ENCODE peak calls at places on chromosomes 2 and 18, in nine cellular contexts. T is body of pancreas, Z is spleen, D is ovary, G is HepG2, R is A549, N is heart left ventricle, W is prostate gland, O is sigmoid colon. Y is an unnamed sample.

GRCh38 chr2:36477744-36478143 is 120.2 kb downstream of the FEZ2 start:
- DNase-seq in N (no peak), T (no peak), D (no peak), O (no peak), Z (no peak), G (no peak), R (no peak), W (no peak), Y (no peak)

GRCh38 chr2:18987592-18988073 is 370.8 kb downstream of the OSR1 start:
- DNase-seq in N (peak; percentile 80), T (peak; percentile 72), R (peak; percentile 27), O (peak; percentile 90), D (peak; percentile 81), W (peak; percentile 79), Z (no peak), G (peak; percentile 34), Y (peak; percentile 25)

GRCh38 chr18:22466608-22467390 is 49.1 kb upstream of the CTAGE1 start:
- DNase-seq in D (no peak), N (peak; percentile 58), G (peak; percentile 58), T (peak; percentile 15), R (peak; percentile 24), O (no peak), W (peak; percentile 23), Z (no peak), Y (no peak)

GRCh38 chr2:72012886-72013574 is 134.6 kb downstream of the CYP26B1 start:
- DNase-seq in R (no peak), N (no peak), Z (no peak), T (no peak), W (no peak), D (no peak), O (no peak), G (no peak), Y (peak; percentile 16)

GRCh38 chr2:43192939-43193651 is 33.3 kb downstream of the ZFP36L2 start:
- DNase-seq in W (no peak), G (peak; percentile 37), D (no peak), O (no peak), N (no peak), R (no peak), Z (no peak), T (no peak), Y (no peak)

GRCh38 chr2:194104687-194105086 is 1552.3 kb upstream of the SLC39A10 start:
- DNase-seq in W (no peak), O (no peak), N (no peak), G (no peak), R (no peak), D (no peak), Z (no peak), T (no peak), Y (no peak)

GRCh38 chr2:85594715-85595377 is 699 bp upstream of the RNF181 start:
- DNase-seq in G (no peak), N (no peak), R (no peak), D (no peak), W (no peak), Z (no peak), T (no peak), O (no peak), Y (no peak)

GRCh38 chr2:239991689-239992314 is 33.3 kb downstream of the NDUFA10 start:
- DNase-seq in R (peak; percentile 15), Z (no peak), O (no peak), G (peak; percentile 48), W (peak; percentile 36), N (no peak), D (no peak), T (peak; percentile 43), Y (peak; percentile 18)

GRCh38 chr2:233829193-233830110 is 24.9 kb downstream of the HJURP start:
- DNase-seq in Z (peak; percentile 50), R (no peak), T (no peak), D (no peak), O (peak; percentile 42), W (no peak), G (no peak), N (no peak), Y (no peak)

GRCh38 chr2:156333274-156333950 is 891 bp upstream of the NR4A2 start:
- DNase-seq in W (no peak), N (no peak), D (no peak), R (no peak), O (no peak), Z (no peak), G (no peak), T (peak; percentile 24), Y (no peak)

GRCh38 chr2:20574930-20575329 is 76.0 kb downstream of the HS1BP3 start:
- DNase-seq in D (no peak), Z (no peak), N (peak; percentile 54), O (no peak), R (no peak), G (no peak), W (no peak), T (no peak), Y (no peak)

GRCh38 chr2:20576598-20577115 is 74.2 kb downstream of the HS1BP3 start:
- DNase-seq in T (no peak), R (no peak), D (no peak), O (no peak), G (no peak), N (peak; percentile 14), Z (no peak), W (no peak), Y (no peak)

GRCh38 chr2:20575935-20576597 is 74.8 kb downstream of the HS1BP3 start:
- DNase-seq in O (no peak), D (no peak), N (no peak), R (no peak), T (no peak), Z (no peak), G (no peak), W (no peak), Y (no peak)

GRCh38 chr2:20574423-20574911 is 76.4 kb downstream of the HS1BP3 start:
- DNase-seq in Z (no peak), W (no peak), N (no peak), T (no peak), R (no peak), O (no peak), D (no peak), G (no peak), Y (no peak)

GRCh38 chr2:20575414-20575813 is 75.5 kb downstream of the HS1BP3 start:
- DNase-seq in D (no peak), G (no peak), R (no peak), O (no peak), Z (no peak), T (no peak), W (no peak), N (no peak), Y (no peak)
- TF ChIP-seq POLR2A in D (no peak), G (no peak), R (no peak), O (no peak), Z (no peak), T (no peak), W (no peak), N (no peak), Y (no peak)

DNA sequence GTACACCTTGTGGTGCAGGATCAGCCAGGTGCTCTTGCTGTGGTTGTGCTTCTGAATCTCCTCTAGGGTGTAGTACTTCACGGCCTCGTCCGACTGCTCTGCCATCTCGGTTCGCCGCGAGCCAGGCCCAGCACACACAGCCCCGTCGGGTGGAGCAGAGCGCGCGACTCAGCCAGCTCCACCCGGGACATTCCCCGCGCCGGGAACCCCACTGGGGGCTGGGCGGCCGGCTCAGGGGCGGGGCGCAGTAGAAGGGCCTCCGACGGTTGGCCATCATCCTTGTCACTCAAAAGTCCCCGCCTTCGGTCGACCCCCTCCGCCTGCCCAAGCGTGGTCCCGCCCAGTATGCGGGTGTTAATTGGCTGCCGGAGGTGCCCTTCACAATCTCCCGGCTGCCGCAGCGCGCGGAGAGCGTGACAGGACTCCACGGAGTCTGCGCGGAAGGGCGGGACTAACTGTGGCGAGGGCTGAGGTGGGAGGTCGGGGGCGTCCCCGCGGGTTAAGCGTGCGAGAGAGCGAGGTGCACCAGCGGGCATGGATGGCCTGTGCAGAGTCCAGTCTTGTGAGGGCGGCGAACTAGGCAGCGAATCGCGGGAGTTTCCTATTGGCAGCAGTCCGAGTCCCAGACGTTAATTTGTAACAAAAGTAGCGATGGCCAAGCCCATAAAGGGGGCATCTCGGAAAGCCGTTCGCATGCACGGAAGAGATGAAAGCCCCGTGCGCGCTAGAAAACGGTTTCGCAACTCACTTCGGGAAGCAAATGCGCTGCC is at the start of gene CYB5A:
- DNase-seq in W (peak; percentile 98), O (peak; percentile 99), G (peak; percentile 98), D (peak; percentile 99), T (peak; percentile 98), R (peak; percentile 94), N (peak; percentile 98), Z (peak; percentile 99), Y (no peak)
- TF ChIP-seq POLR2A in W (peak; percentile 38), O (peak; percentile 36), G (peak; percentile 60), D (peak; percentile 46), T (peak; percentile 85), R (peak; percentile 68), N (peak; percentile 81), Z (no peak), Y (no peak)

GRCh38 chr2:148020358-148021058 is at the start of gene ORC4:
- DNase-seq in G (peak; percentile 100), T (peak; percentile 100), N (peak; percentile 99), W (peak; percentile 100), R (peak; percentile 83), Z (peak; percentile 99), D (peak; percentile 98), O (peak; percentile 100), Y (peak; percentile 68)
- TF ChIP-seq POLR2A in G (peak; percentile 94), T (peak; percentile 88), N (peak; percentile 54), W (peak; percentile 74), R (peak; percentile 93), Z (no peak), D (peak; percentile 15), O (peak; percentile 66), Y (peak; percentile 84)

GRCh38 chr2:73256618-73256922 is 22.5 kb downstream of the CCT7 start:
- DNase-seq in T (no peak), N (no peak), O (no peak), Z (no peak), R (no peak), W (no peak), D (no peak), G (no peak), Y (no peak)
- TF ChIP-seq POLR2A in T (no peak), N (no peak), O (no peak), Z (no peak), R (no peak), W (no peak), D (no peak), G (no peak), Y (no peak)

DNA sequence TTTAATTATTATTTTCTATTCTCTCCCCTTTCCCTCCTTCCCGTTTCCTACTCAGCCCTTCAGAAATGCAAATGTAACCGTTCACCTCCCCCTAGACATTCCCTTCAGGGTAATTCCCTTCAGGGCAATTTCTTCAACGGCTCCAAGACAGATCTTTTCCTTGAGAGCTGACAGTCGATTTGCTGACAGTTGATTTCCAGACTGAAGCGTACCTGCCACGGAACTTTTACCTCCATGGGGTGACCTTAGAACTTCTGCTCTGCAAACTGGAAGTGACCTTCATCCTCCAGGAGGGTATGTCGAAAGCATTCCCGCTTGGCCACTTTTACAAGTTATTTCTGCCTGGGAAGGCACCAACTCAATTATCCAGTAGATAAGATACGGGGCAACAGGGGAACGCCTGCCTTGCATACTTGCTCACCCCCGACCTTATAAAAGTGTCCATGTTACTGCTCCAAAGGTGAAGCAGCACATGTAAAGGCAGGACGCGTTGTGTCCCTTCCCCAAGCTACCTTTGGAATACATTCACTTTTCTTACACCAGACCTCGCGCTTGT is 18.5 kb downstream of the B3GNT7 start:
- DNase-seq in Z (no peak), W (no peak), D (no peak), G (peak; percentile 71), T (no peak), R (no peak), O (no peak), N (no peak), Y (no peak)
- TF ChIP-seq POLR2A in Z (no peak), W (no peak), D (no peak), G (no peak), T (no peak), R (no peak), O (no peak), N (no peak), Y (no peak)